ENCODE peak calls at places on chromosomes 12 and 14, in eight cellular contexts. Q is A549, K is K562, W is HCT116, X is HepG2, A is H1, I is endothelial cell of umbilical vein, L is GM12878. P is an unnamed sample.

GRCh38 chr12:111390894-111391293 is 14.8 kb upstream of the SH2B3 start:
- DNase-seq in X (no peak), I (no peak), Q (no peak), K (no peak), W (no peak), A (no peak), L (no peak), P (no peak)

GRCh38 chr12:47557401-47557800 is 148.4 kb downstream of the RPAP3 start:
- DNase-seq in A (no peak), X (no peak), L (no peak), Q (no peak), I (no peak), K (no peak), W (no peak), P (no peak)

GRCh38 chr12:112418248-112418595 is 525 bp upstream of the PTPN11 start:
- DNase-seq in I (no peak), Q (no peak), X (no peak), L (no peak), A (no peak), W (no peak), K (peak), P (no peak)

GRCh38 chr12:20946732-20947131 is 136.2 kb downstream of the SLCO1B3 start:
- DNase-seq in L (no peak), Q (peak), A (no peak), K (peak), X (peak), I (peak), W (peak), P (peak)

GRCh38 chr14:71632440-71632946 is 299.7 kb upstream of the RGS6 start:
- DNase-seq in K (no peak), Q (no peak), W (no peak), A (no peak), L (no peak), X (no peak), I (no peak), P (no peak)

GRCh38 chr14:86946446-86946845 is 1046.5 kb downstream of the GALC start:
- DNase-seq in Q (no peak), L (no peak), I (no peak), W (no peak), X (no peak), A (no peak), K (no peak), P (no peak)

GRCh38 chr12:132723015-132723763 is 12.5 kb downstream of the PGAM5 start:
- DNase-seq in K (peak), X (no peak), W (no peak), Q (no peak), I (no peak), A (no peak), L (no peak), P (no peak)

GRCh38 chr12:112574896-112575558 is 156.3 kb downstream of the PTPN11 start:
- DNase-seq in X (no peak), A (no peak), Q (no peak), W (no peak), K (no peak), L (no peak), I (no peak), P (no peak)

GRCh38 chr14:88866305-88866704 is 41.9 kb downstream of the TTC8 start:
- DNase-seq in L (no peak), X (no peak), K (no peak), I (peak), Q (no peak), A (no peak), W (no peak), P (no peak)

GRCh38 chr14:101961011-101961721 is 3.2 kb upstream of the DYNC1H1 start:
- DNase-seq in K (peak), Q (peak), X (peak), I (peak), L (peak), A (peak), W (peak), P (peak)

GRCh38 chr12:25502071-25502555 is 51.0 kb downstream of the LMNTD1 start:
- DNase-seq in K (no peak), Q (no peak), A (no peak), I (no peak), L (no peak), X (no peak), W (no peak), P (no peak)

GRCh38 chr12:59396519-59396918 is 199.3 kb upstream of the SLC16A7 start:
- DNase-seq in I (no peak), X (no peak), Q (no peak), A (no peak), W (no peak), L (no peak), K (no peak), P (no peak)

GRCh38 chr12:96471368-96472040 is 17.9 kb upstream of the CFAP54 start:
- DNase-seq in W (no peak), X (no peak), K (no peak), Q (no peak), L (no peak), I (peak), A (no peak), P (no peak)

GRCh38 chr14:96090441-96091148 is 51.4 kb downstream of the C14orf132 start:
- DNase-seq in K (no peak), I (no peak), A (no peak), L (no peak), W (no peak), X (no peak), Q (no peak), P (no peak)

DNA sequence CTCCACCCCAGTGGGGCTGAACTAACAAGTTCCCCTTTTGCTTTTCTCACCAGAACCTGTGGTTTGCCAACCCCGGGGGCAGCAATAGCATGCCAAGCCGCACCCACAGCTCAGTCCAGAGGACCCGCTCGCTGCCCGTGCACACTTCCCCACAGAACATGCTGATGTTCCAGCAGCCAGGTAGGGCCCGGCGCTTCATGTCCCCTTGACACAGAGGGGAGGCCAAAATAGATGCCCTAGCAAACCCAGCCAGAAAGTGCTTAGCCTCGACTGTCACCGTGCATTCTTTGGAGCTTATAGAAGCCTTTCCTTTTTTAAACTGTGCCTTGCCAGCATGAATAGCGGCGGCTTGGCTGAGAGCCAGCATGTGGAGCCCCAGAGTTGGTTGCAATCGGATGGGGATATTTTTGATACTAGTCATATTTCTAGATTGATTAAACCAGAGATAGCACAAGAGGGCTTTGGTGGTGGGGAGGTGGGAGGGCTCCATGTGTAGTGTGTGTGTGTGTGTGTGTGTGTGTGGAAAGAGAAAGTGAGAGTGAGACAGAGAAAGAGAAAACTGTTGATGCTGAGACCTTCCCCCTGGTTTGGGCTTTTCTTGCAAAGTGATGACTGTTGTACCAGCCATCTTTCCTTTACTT is 126.1 kb downstream of the GCH1 start:
- DNase-seq in L (peak), X (no peak), K (no peak), I (no peak), A (no peak), Q (no peak), W (no peak), P (peak)
- TF ChIP-seq POLR2A in L (no peak), X (no peak), K (no peak), I (no peak), A (no peak), Q (no peak), W (no peak), P (no peak)

GRCh38 chr12:57456145-57456700 is 1.1 kb downstream of the INHBE start:
- DNase-seq in K (peak), L (no peak), W (no peak), Q (peak), A (no peak), X (peak), I (peak), P (peak)
- H3K4me3 ChIP-seq in K (peak), L (no peak), W (peak), Q (peak), A (peak), X (peak), I (no peak), P (no peak)

DNA sequence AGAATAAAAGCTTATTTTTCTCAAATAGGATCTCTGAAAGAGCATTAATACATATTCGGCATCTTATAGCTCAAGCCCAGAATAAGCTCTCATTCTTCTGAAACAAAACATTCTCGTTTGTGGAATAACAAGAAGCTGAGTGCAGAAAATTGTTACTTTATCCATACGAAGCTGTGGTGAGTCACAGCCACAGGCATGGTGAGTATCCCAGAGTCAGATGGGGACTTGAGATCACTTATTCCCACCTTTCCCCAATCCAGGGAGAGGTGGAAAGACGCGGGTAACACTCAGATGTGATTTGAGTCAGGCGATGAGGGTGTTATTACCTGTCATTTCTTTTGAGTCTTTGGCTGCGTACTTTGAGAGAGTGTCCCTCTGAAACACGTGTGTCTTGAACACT is 214.6 kb upstream of the TMEM132C start:
- DNase-seq in L (no peak), K (no peak), W (no peak), Q (no peak), X (no peak), I (no peak), A (no peak), P (no peak)
- TF ChIP-seq MAX in L (no peak), K (no peak), W (no peak), Q (no peak), X (no peak), I (no peak), A (no peak), P (no peak)

DNA sequence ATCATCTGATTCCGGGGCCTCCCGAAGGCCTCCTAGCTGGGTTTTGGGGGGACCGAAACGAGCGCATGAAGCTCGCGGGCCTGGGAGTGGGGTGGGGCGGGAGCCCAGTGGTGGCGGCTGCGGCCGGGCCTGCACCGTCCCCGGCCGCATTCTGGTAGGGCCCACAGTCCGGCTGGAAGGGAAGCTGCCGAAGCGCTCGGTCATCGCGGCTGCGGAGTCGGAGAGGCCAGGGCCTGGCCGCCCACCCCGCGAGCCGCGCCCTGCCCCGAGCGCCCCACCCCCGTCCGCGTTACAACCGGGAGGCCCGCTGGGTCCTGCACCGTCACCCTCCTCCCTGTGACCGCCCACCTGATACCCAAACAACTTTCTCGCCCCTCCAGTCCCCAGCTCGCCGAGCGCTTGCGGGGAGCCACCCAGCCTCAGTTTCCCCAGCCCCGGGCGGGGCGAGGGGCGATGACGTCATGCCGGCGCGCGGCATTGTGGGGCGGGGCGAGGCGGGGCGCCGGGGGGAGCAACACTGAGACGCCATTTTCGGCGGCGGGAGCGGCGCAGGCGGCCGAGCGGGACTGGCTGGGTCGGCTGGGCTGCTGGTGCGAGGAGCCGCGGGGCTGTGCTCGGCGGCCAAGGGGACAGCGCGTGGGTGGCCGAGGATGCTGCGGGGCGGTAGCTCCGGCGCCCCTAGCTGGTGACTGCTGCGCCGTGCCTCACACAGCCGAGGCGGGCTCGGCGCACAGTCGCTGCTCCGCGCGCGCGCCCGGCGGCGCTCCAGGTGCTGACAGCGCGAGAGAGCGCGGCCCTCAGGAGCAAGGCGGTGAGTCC is at the start of gene KLC1:
- DNase-seq in K (peak), A (no peak), Q (peak), X (no peak), L (no peak), W (peak), I (peak), P (peak)
- TF ChIP-seq POLR2A in K (peak), A (peak), Q (peak), X (peak), L (peak), W (peak), I (peak), P (peak)

DNA sequence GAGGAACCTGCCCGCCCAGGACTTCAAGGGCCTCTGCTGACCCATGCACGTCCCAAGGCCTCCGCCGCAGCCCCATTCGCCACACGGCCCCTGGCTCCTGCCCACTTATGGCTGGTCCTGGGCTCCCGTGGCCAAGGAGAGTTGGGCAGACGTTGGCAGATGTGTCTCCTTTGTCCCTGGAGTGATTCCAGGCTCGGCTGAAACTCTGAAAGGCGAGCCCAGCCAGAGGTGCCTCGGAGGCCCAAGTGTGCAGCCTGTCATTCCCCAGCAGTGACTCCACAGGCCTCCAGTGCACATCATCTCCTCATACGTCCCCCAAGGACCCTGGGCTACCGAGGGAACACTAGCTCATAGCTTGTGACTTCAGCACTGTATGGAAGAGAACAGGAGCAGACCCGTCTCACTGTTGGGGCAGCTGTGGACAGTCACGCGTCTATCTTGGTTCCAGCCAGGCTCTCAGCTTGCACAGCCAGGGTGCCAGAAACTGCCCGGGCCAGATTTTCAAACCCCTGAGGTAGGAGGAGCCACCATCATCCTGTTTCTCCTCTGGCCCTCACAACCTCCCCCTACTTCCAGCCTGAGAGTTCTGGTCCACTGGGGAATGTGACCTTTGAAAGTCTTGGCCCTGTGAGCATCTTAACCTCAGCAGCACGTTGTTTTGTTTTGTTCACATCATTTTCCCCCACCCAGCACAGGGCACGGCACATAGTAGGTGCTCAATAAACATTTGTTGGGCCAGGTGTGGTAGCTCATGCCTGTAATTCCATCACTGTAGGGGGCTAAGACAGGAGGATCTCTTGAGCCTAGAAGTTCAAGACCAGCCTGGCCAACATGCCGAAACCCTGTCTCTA is 50.2 kb downstream of the PSMA6 start:
- DNase-seq in L (no peak), W (no peak), X (no peak), Q (no peak), I (no peak), K (no peak), A (no peak), P (no peak)
- H3K4me3 ChIP-seq in L (no peak), W (no peak), X (peak), Q (no peak), I (no peak), K (no peak), A (no peak), P (no peak)

GRCh38 chr12:62700091-62700490 is 233.5 kb downstream of the MON2 start:
- DNase-seq in A (no peak), W (no peak), I (no peak), K (no peak), X (no peak), L (no peak), Q (no peak), P (no peak)
- TF ChIP-seq MAX in A (no peak), W (no peak), I (no peak), K (no peak), X (no peak), L (no peak), Q (no peak), P (no peak)

GRCh38 chr12:57893460-57894353 is 47.2 kb upstream of the CTDSP2 start:
- DNase-seq in W (no peak), I (peak), L (no peak), A (no peak), Q (no peak), K (peak), X (peak), P (peak)
- TF ChIP-seq POLR2A in W (no peak), I (no peak), L (no peak), A (peak), Q (no peak), K (no peak), X (no peak), P (no peak)

GRCh38 chr14:105477659-105478623 is 3.3 kb downstream of the CRIP2 start:
- DNase-seq in Q (no peak), A (no peak), X (no peak), K (peak), L (no peak), W (no peak), I (no peak), P (peak)

GRCh38 chr14:105480807-105481801 is 5.6 kb upstream of the CRIP1 start:
- DNase-seq in A (peak), Q (peak), K (peak), I (peak), W (peak), L (no peak), X (peak), P (peak)

GRCh38 chr14:105478624-105479305 is 4.1 kb downstream of the CRIP2 start:
- DNase-seq in L (no peak), Q (no peak), A (no peak), I (no peak), K (no peak), X (no peak), W (no peak), P (no peak)

GRCh38 chr14:105480165-105480564 is 5.5 kb downstream of the CRIP2 start:
- DNase-seq in X (no peak), A (no peak), W (no peak), Q (no peak), I (no peak), K (no peak), L (no peak), P (no peak)

GRCh38 chr14:105479438-105480164 is 5.0 kb downstream of the CRIP2 start:
- DNase-seq in Q (no peak), W (no peak), K (no peak), L (no peak), I (no peak), A (no peak), X (no peak), P (no peak)
- H3K4me3 ChIP-seq in Q (no peak), W (no peak), K (no peak), L (no peak), I (no peak), A (peak), X (no peak), P (no peak)

DNA sequence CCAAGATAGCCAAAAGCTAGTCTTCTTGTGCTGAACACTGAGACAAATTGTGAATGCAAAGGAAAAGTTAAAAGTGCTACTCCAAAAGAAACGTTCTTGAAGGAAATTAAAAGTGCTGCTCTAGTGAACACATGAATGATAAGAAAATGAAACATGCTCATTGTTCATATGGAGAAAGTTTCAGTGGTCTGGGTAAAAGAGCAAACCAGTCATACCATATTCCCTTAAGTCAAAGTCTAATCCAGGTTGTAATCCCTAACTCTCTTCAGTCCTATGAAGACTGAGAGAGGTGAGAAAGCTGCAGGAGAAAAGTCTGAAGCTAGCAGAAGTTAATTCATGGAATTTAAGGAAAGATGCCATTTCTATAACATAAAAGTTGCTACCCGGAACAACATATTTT is 121.6 kb downstream of the MNAT1 start:
- DNase-seq in A (no peak), X (no peak), W (no peak), I (no peak), Q (no peak), K (no peak), L (no peak), P (no peak)
- TF ChIP-seq MAX in A (no peak), X (no peak), W (no peak), I (no peak), Q (no peak), K (no peak), L (no peak), P (no peak)

P was measured in NB4.